ENCODE peak calls at places on chromosomes 7 and 10, in seven cellular contexts. T, V, F, R, Y, M and G are unnamed samples.

GRCh38 chr10:128044186-128044585 is 82.0 kb downstream of the MKI67 start:
- DNase-seq in M (no peak), R (no peak), Y (no peak), T (no peak), F (no peak), V (no peak), G (no peak)

GRCh38 chr7:86913709-86914108 is 145.7 kb downstream of the ELAPOR2 start:
- DNase-seq in M (no peak), V (peak; percentile 20), Y (no peak), R (no peak), T (no peak), F (no peak), G (peak; percentile 92)

GRCh38 chr7:151148319-151149259 is 18.9 kb downstream of the GBX1 start:
- DNase-seq in F (no peak), Y (no peak), T (no peak), M (no peak), V (no peak), R (no peak), G (no peak)

GRCh38 chr7:66841898-66842297 is 79.1 kb upstream of the TMEM248 start:
- DNase-seq in R (no peak), M (no peak), Y (no peak), T (no peak), V (no peak), F (no peak), G (no peak)

GRCh38 chr7:158022601-158023000 is 565.0 kb downstream of the PTPRN2 start:
- DNase-seq in Y (no peak), R (no peak), M (peak; percentile 21), T (no peak), F (no peak), V (no peak), G (no peak)

GRCh38 chr7:12493407-12493806 is 77.1 kb upstream of the SCIN start:
- DNase-seq in V (peak; percentile 3), T (no peak), M (no peak), Y (no peak), R (no peak), F (peak; percentile 17), G (peak; percentile 69)

GRCh38 chr7:130488376-130489139 is 3.3 kb upstream of the MEST start:
- DNase-seq in M (no peak), T (no peak), Y (no peak), F (no peak), R (peak; percentile 11), V (no peak), G (no peak)

GRCh38 chr7:134186022-134186421 is 58.9 kb downstream of the LRGUK start:
- DNase-seq in Y (no peak), V (no peak), T (peak; percentile 4), R (no peak), M (no peak), F (no peak), G (no peak)

GRCh38 chr10:86960003-86960862 is 1.8 kb downstream of the SNCG start:
- DNase-seq in M (no peak), F (peak; percentile 80), R (peak; percentile 88), T (peak; percentile 68), V (peak; percentile 44), Y (peak; percentile 65), G (peak; percentile 76)

GRCh38 chr10:80945267-80945880 is 407.7 kb downstream of the SH2D4B start:
- DNase-seq in M (no peak), V (no peak), R (peak; percentile 11), Y (no peak), F (no peak), T (peak; percentile 4), G (no peak)
- TF ChIP-seq CTCF in M (peak; percentile 41), V (peak; percentile 9), R (peak; percentile 33), Y (peak; percentile 60), F (no peak), T (peak; percentile 54), G (no peak)

GRCh38 chr10:29926649-29927048 is 132.7 kb downstream of the JCAD start:
- DNase-seq in T (peak; percentile 40), Y (no peak), F (peak; percentile 68), V (peak; percentile 90), R (no peak), M (no peak), G (peak; percentile 71)
- TF ChIP-seq CTCF in T (peak; percentile 64), Y (no peak), F (peak; percentile 65), V (peak; percentile 81), R (no peak), M (peak; percentile 50), G (peak; percentile 71)

DNA sequence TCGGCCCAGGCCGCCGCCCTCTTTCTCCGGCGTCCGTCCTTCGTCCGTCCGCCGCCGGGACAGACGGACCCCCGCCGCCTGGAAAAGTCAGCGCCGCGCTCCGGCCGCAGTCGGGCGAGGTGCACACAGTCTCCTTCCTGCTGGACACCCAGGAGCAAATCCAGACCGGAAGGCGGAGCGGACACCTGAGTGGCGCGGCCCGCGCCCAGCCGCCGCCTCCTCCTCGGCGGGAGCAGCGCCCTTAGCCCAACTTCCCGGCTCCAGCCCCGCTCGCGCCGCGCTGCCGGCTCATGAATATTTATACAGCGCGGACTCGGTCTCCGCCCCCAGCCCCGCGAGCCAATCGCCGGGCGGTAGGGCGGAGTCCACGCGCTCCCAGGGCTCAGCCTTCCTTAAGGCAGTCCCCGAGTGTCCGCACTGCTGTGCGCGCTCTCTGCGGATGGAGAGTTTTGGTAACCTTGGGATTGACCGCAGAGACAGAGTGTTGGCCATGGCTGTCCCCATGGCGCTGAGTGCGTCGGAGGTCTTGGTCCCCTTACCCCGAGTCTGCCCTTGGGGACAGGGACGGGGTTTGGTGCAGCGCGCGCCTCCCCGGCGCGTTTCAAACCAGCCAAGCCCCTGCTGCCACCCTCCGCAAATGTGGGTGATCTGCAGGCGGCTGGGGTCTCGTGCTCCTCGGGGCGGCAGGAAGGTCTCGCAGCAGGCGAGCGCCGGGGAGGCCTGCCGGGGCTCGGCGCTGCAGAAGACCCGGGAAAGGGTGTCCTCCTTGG is at the start of gene FZD8:
- DNase-seq in V (peak; percentile 96), M (peak; percentile 96), T (peak; percentile 94), Y (peak; percentile 76), F (peak; percentile 93), R (peak; percentile 88), G (peak; percentile 93)
- TF ChIP-seq CTCF in V (peak; percentile 1), M (peak; percentile 24), T (no peak), Y (no peak), F (peak; percentile 19), R (no peak), G (peak; percentile 34)

DNA sequence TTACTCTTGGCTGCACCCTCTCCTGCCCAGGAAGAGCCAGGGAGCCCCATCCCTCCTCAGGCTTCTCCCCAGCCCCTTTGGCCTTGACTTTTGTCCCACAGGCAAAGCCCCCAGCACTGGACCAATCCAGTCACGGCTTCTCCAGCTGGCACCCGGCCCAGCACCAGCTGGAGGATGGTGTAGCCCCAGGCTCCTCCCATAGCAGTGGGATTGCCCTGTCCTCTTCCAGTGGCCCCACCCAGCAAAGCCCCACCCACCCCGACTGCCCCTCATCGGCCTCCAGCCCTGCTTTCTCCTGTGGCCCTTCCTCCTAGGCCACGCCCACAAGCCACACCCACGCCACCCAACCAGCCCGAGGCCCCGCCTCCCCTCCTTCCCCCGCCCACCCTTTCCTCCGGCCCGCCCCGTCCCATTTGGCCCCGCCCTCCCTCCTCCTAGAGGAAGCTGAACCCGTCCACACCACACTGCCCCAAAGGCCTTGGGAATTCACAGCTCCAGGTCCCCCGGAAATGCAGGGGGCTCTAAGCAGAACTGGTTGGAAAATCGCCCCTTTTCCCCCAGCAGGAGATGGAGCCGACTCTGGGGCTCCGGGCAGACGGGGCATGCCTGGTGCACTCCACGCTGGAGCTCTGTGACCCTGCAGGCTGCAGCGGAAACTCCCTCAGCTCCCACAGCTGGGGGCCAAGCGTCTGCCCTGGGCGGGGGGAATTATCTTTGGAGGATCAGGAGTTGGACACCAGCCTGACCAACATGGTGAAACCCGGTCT is 25.2 kb downstream of the GET4 start:
- DNase-seq in T (peak; percentile 99), M (peak; percentile 90), R (peak; percentile 91), F (peak; percentile 88), V (peak; percentile 78), Y (peak; percentile 78), G (peak; percentile 82)
- TF ChIP-seq CTCF in T (no peak), M (no peak), R (no peak), F (no peak), V (no peak), Y (no peak), G (no peak)

DNA sequence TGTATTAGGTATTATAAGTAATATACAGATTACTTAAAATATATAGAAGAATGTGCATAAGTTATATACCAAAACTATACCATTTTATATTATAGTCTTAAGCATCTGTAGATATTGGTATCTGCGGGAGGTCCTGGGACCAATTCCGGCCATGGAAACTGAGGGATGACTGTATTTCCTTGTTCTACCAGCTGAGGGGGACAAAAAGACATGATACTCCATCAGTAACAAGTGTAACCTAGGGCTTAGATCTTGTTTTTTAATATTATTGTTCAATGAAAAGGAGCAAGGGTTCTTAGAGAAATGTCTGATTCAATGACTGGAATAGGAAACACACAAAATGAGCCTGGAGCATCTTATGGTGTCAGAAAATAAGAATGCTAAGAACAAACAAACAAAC is 752.5 kb downstream of the CCSER2 start:
- DNase-seq in M (no peak), R (no peak), F (no peak), T (no peak), Y (no peak), V (no peak), G (no peak)
- TF ChIP-seq CTCF in M (no peak), R (no peak), F (no peak), T (no peak), Y (no peak), V (no peak), G (no peak)

GRCh38 chr7:20778063-20778721 is 8.5 kb downstream of the SP8 start:
- DNase-seq in V (no peak), Y (no peak), M (peak; percentile 74), R (peak; percentile 65), T (no peak), F (peak; percentile 35), G (no peak)
- TF ChIP-seq CTCF in V (peak; percentile 54), Y (peak; percentile 73), M (peak; percentile 57), R (peak; percentile 76), T (peak; percentile 82), F (peak; percentile 30), G (peak; percentile 54)

GRCh38 chr7:29563590-29564454 is at the start of gene PRR15:
- DNase-seq in Y (no peak), R (peak; percentile 38), V (peak; percentile 24), T (peak; percentile 95), F (peak; percentile 52), M (no peak), G (peak; percentile 39)
- TF ChIP-seq CTCF in Y (no peak), R (no peak), V (peak; percentile 4), T (peak; percentile 8), F (no peak), M (no peak), G (no peak)

DNA sequence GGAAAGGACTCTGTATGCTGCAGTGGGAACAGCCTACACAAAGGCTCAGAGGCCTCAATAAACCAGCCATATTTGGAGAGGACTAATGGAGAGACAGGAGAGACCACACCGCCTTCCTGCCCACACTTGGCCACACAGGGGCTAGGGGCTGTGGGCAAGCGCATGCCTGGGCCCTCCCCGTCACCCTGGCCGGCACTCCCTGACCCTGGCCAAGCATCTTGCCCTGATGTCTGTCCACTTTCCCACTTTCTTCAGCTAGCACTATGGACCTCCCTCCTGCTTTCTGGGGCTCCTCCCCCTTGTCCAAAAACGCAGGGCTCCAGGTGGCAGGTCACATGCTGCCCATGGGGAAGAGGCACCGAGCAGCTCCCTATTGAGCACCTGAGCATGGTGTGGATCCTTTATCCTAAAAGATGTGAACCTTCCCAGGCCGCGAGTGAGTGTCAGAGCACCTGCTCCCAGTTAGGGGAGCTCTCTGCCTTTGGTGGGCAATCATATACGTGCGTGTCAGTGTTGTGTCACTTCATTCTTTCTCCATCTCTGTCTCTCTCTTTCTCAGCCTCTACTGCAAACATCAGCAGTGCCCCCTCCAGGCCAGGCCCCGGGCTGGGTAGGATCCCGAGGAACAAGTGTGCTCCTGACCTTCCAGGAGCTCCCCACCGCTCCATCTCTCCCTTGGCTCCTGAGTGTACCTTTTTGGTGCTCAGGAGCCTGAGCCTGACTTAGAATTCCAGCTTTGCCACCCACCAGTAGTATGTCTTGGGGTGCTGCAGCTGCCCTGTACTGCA is 74.0 kb downstream of the ZMIZ1 start:
- DNase-seq in R (no peak), Y (no peak), V (no peak), T (no peak), F (no peak), M (no peak), G (no peak)
- TF ChIP-seq CTCF in R (no peak), Y (peak; percentile 32), V (peak; percentile 28), T (no peak), F (no peak), M (no peak), G (no peak)